ENCODE peak calls at places on chromosomes 1 and 21, in four cellular contexts. R, L, J and Y are unnamed samples. For H3K9me3, the result is how much of the 10 kb centered on the place peaks cover.

GRCh38 chr1:43552813-43553212 is 22.1 kb downstream of the PTPRF start:
- DNase-seq in J (peak), L (no peak), R (no peak), Y (no peak)

GRCh38 chr1:164707868-164708331 is 148.9 kb downstream of the PBX1 start:
- DNase-seq in L (no peak), R (no peak), J (no peak), Y (peak)

GRCh38 chr1:180425956-180426355 is 76.4 kb downstream of the ACBD6 start:
- DNase-seq in R (no peak), L (no peak), J (no peak), Y (no peak)

GRCh38 chr1:86155807-86156561 is 588 bp downstream of the COL24A1 start:
- DNase-seq in L (no peak), R (peak), J (peak), Y (no peak)

GRCh38 chr1:22526098-22526497 is 37.2 kb upstream of the EPHA8 start:
- DNase-seq in L (no peak), J (no peak), R (no peak), Y (no peak)

GRCh38 chr21:37704751-37705150 is 211.5 kb downstream of the KCNJ6 start:
- DNase-seq in R (no peak), L (no peak), J (no peak), Y (no peak)

GRCh38 chr1:227449051-227449450 is 114.3 kb upstream of the ZNF678 start:
- DNase-seq in L (no peak), R (peak), J (no peak), Y (no peak)

GRCh38 chr1:156767879-156768608 is 709 bp downstream of the PRCC start:
- DNase-seq in J (peak), R (peak), L (peak), Y (peak)

DNA sequence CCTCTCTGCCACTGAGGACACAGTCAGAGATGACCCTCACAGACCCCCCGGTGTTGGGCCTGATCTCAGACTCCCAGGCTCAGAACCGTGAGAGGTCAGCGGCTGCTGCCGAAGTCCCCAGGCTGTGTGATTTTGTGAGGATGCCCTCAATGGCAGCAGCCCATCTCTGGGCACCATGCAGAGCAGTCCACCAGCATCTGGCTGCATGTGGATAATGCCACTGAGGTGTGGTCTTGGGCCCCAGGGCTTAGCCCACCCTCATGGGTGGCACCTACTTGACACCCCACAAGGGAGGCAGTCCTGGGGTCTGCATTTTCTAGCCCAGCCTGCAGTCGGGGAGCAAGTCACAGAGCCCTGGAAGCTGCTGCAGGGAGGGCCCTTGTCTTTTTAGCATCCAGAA is 5.5 kb upstream of the ACTRT2 start:
- DNase-seq in L (no peak), J (peak), R (no peak), Y (no peak)
- H3K9me3 ChIP-seq in L (under half), J (under half), R (under half), Y (under half)

GRCh38 chr21:24275613-24276012 is 1331.7 kb downstream of the MRPL39 start:
- DNase-seq in J (no peak), R (no peak), L (no peak), Y (no peak)

DNA sequence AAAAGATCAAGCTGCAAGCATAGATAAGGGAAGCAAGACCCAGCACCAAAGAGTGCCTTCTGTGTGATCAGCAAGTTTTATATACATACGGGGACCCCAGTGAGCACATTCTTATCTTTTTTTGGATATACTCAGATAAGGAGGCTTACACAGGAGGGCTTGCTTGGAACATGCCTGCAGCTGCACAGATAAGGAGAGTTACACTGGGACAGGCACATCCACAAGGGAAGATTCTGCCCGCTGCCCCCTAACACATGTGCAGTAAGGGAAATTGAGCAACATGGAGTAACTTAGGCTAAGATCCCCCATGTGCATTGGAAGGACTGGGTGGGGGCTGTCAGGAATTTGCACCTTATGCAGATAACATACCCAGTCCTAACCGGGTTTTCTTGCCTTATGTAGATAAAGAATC is 1334.7 kb downstream of the MRPL39 start:
- DNase-seq in J (no peak), R (no peak), L (no peak), Y (no peak)
- H3K9me3 ChIP-seq in J (under half), R (under half), L (under half), Y (under half)

GRCh38 chr1:247740721-247741120 is 2.3 kb downstream of the OR14K1 start:
- DNase-seq in R (no peak), L (no peak), J (no peak), Y (no peak)

GRCh38 chr1:247747616-247748015 is 325 bp downstream of the OR14A2 start:
- DNase-seq in L (no peak), R (no peak), J (no peak), Y (no peak)

GRCh38 chr1:247746391-247746935 is 1.5 kb downstream of the OR14A2 start:
- DNase-seq in J (no peak), R (no peak), L (no peak), Y (peak)

GRCh38 chr1:247738315-247738714 is at the start of gene OR14K1:
- DNase-seq in R (no peak), J (no peak), L (no peak), Y (no peak)

DNA sequence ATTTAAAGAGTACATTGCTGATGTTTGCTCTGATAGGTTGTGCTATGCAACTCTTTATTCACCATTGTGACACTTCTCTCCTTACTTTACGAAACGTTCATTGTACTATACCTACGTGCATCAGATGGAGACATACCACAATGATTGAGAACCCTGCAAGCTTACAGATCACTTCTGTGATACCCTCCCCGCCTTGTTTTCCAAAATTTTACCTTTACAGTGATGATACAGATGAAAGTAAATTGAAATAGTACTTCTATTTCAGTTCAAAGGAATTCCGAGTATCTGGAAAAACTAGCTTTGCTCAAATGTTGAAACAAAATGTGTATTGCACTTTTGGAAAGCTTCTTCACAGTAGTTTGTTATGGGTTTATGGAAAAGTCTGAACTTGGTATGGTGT is 3.3 kb downstream of the OR14K1 start:
- DNase-seq in J (no peak), L (no peak), R (no peak), Y (no peak)
- H3K9me3 ChIP-seq in J (under half), L (under half), R (under half), Y (under half)

GRCh38 chr21:26946744-26947446 is 20.0 kb downstream of the ADAMTS5 start:
- DNase-seq in J (no peak), R (no peak), L (no peak), Y (no peak)

GRCh38 chr21:26943916-26944315 is 23.0 kb downstream of the ADAMTS5 start:
- DNase-seq in R (no peak), L (no peak), J (no peak), Y (no peak)

GRCh38 chr21:26948194-26948593 is 18.7 kb downstream of the ADAMTS5 start:
- DNase-seq in R (no peak), L (no peak), J (no peak), Y (no peak)

GRCh38 chr21:26949830-26950229 is 17.1 kb downstream of the ADAMTS5 start:
- DNase-seq in R (no peak), J (no peak), L (no peak), Y (no peak)

DNA sequence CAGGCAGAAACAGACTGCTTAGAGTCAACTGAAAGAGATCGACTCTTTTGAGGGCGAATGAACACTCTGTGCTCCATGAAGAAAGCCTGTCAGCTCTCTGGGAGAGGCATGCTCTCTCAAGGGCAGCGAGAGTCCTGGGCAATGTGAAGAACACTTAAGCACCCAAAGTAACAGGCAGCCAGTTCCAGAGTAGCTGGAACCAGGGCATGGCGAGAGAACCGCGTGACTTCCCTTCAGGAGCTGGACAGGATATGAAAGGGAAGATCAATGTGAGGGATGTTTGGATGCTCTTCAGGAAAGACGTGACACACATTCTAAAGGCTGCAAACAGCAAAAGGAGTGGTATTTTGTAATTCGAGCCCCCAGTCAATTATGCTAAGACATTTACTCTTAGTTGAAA is 21.0 kb downstream of the ADAMTS5 start:
- DNase-seq in R (no peak), L (no peak), J (peak), Y (no peak)
- H3K9me3 ChIP-seq in R (under half), L (under half), J (under half), Y (under half)

GRCh38 chr21:23247334-23247733 is 2249.1 kb downstream of the NCAM2 start:
- DNase-seq in R (no peak), J (no peak), L (no peak), Y (no peak)

GRCh38 chr21:23245231-23245630 is 2247.0 kb downstream of the NCAM2 start:
- DNase-seq in J (no peak), L (no peak), R (no peak), Y (no peak)

GRCh38 chr21:23249760-23250159 is 2251.6 kb downstream of the NCAM2 start:
- DNase-seq in L (no peak), R (no peak), J (no peak), Y (no peak)
- H3K9me3 ChIP-seq in L (under half), R (under half), J (under half), Y (under half)